ENCODE peak calls at places on chromosome 16, in four cellular contexts. N, L, Z and E are unnamed samples.

GRCh38 chr16:82627811-82628339 is 1.1 kb downstream of the CDH13 start:
- DNase-seq in Z (no peak), N (no peak), L (no peak), E (no peak)

GRCh38 chr16:57091990-57092785 is at the start of gene CPNE2:
- DNase-seq in L (peak; percentile 60), N (peak; percentile 72), Z (peak; percentile 16), E (peak; percentile 9)

GRCh38 chr16:85381738-85382592 is 231.2 kb upstream of the GSE1 start:
- DNase-seq in N (no peak), L (peak; percentile 76), Z (no peak), E (peak; percentile 69)

GRCh38 chr16:66635406-66635805 is 30.9 kb downstream of the CMTM3 start:
- DNase-seq in L (no peak), Z (no peak), N (no peak), E (no peak)

GRCh38 chr16:80806957-80807356 is 2.6 kb upstream of the CDYL2 start:
- DNase-seq in N (no peak), L (peak; percentile 26), Z (no peak), E (no peak)

GRCh38 chr16:54505479-54506247 is 219.1 kb upstream of the IRX3 start:
- DNase-seq in L (no peak), Z (no peak), N (no peak), E (no peak)

GRCh38 chr16:566475-567361 is at the start of gene NHLRC4:
- DNase-seq in N (no peak), L (peak; percentile 75), Z (peak; percentile 25), E (no peak)

GRCh38 chr16:65070831-65071230 is 51.0 kb downstream of the CDH11 start:
- DNase-seq in Z (no peak), L (peak; percentile 97), N (peak; percentile 99), E (peak; percentile 70)

GRCh38 chr16:2224183-2224486 is 744 bp downstream of the E4F1 start:
- DNase-seq in Z (no peak), N (no peak), L (no peak), E (peak; percentile 51)

GRCh38 chr16:88671806-88672205 is 8.9 kb upstream of the MVD start:
- DNase-seq in N (no peak), Z (no peak), L (no peak), E (no peak)

GRCh38 chr16:51638338-51639135 is 487.5 kb upstream of the SALL1 start:
- DNase-seq in Z (no peak), L (peak; percentile 9), N (no peak), E (no peak)

GRCh38 chr16:68281368-68282063 is 17.2 kb downstream of the SLC7A6 start:
- DNase-seq in N (no peak), L (no peak), Z (no peak), E (no peak)

GRCh38 chr16:4212934-4213296 is 29.0 kb downstream of the SRL start:
- DNase-seq in N (no peak), Z (no peak), L (peak; percentile 30), E (no peak)

GRCh38 chr16:12750554-12750918 is 53.2 kb downstream of the CPPED1 start:
- DNase-seq in Z (no peak), L (no peak), N (no peak), E (no peak)

GRCh38 chr16:78996806-78997205 is 603.7 kb downstream of the MAF start:
- DNase-seq in Z (no peak), N (no peak), L (no peak), E (peak; percentile 96)

GRCh38 chr16:10253344-10253855 is 71.2 kb upstream of the GRIN2A start:
- DNase-seq in Z (no peak), N (no peak), L (no peak), E (no peak)

GRCh38 chr16:57235128-57236092 is 9.6 kb upstream of the ARL2BP start:
- DNase-seq in Z (no peak), N (peak; percentile 47), L (peak; percentile 43), E (no peak)